ENCODE peak calls at places on chromosome 3, in four cellular contexts. One of them, this sample, is unnamed.

GRCh38 chr3:133283958-133284807 is 115.7 kb upstream of the BFSP2 start:
- DNase-seq in IMR-90: peak
- DNase-seq in K562: no peak
- DNase-seq in sigmoid colon: no peak
- DNase-seq in this sample: no peak

GRCh38 chr3:181212271-181212670 is 222.7 kb upstream of the DNAJC19 start:
- DNase-seq in IMR-90: no peak
- DNase-seq in K562: no peak
- DNase-seq in sigmoid colon: no peak
- DNase-seq in this sample: no peak

GRCh38 chr3:65483475-65483874 is 555.2 kb downstream of the MAGI1 start:
- DNase-seq in IMR-90: no peak
- DNase-seq in K562: no peak
- DNase-seq in sigmoid colon: peak
- DNase-seq in this sample: no peak

GRCh38 chr3:58492385-58492970 is 582 bp downstream of the KCTD6 start:
- DNase-seq in IMR-90: no peak
- DNase-seq in K562: no peak
- DNase-seq in sigmoid colon: no peak
- DNase-seq in this sample: no peak

GRCh38 chr3:66492672-66493071 is 8.2 kb downstream of the LRIG1 start:
- DNase-seq in IMR-90: no peak
- DNase-seq in K562: no peak
- DNase-seq in sigmoid colon: no peak
- DNase-seq in this sample: no peak

GRCh38 chr3:188197388-188197847 is 43.5 kb downstream of the LPP start:
- DNase-seq in IMR-90: no peak
- DNase-seq in K562: no peak
- DNase-seq in sigmoid colon: no peak
- DNase-seq in this sample: no peak

GRCh38 chr3:189822726-189823125 is 191.5 kb downstream of the TP63 start:
- DNase-seq in IMR-90: no peak
- DNase-seq in K562: no peak
- DNase-seq in sigmoid colon: no peak
- DNase-seq in this sample: no peak

GRCh38 chr3:58524326-58524888 is 12.6 kb downstream of the ACOX2 start:
- DNase-seq in IMR-90: no peak
- DNase-seq in K562: no peak
- DNase-seq in sigmoid colon: no peak
- DNase-seq in this sample: no peak

GRCh38 chr3:182172534-182172933 is 460.8 kb downstream of the SOX2 start:
- DNase-seq in IMR-90: no peak
- DNase-seq in K562: no peak
- DNase-seq in sigmoid colon: no peak
- DNase-seq in this sample: no peak

GRCh38 chr3:147915057-147915456 is 505.9 kb downstream of the ZIC1 start:
- DNase-seq in IMR-90: peak
- DNase-seq in K562: no peak
- DNase-seq in sigmoid colon: no peak
- DNase-seq in this sample: no peak

GRCh38 chr3:139111392-139112229 is 66.9 kb upstream of the PRR23C start:
- DNase-seq in IMR-90: peak
- DNase-seq in K562: peak
- DNase-seq in sigmoid colon: no peak
- DNase-seq in this sample: no peak

GRCh38 chr3:10546181-10546624 is 40.8 kb upstream of the ATP2B2 start:
- DNase-seq in IMR-90: no peak
- DNase-seq in K562: no peak
- DNase-seq in sigmoid colon: no peak
- DNase-seq in this sample: no peak

GRCh38 chr3:40574661-40575060 is 49.9 kb downstream of the ZNF621 start:
- DNase-seq in IMR-90: no peak
- DNase-seq in K562: peak
- DNase-seq in sigmoid colon: no peak
- DNase-seq in this sample: no peak

GRCh38 chr3:49639551-49639950 is 34.6 kb upstream of the APEH start:
- DNase-seq in IMR-90: no peak
- DNase-seq in K562: no peak
- DNase-seq in sigmoid colon: no peak
- DNase-seq in this sample: no peak

GRCh38 chr3:48548731-48549705 is 7.6 kb downstream of the PFKFB4 start:
- DNase-seq in IMR-90: peak
- DNase-seq in K562: peak
- DNase-seq in sigmoid colon: peak
- DNase-seq in this sample: no peak

GRCh38 chr3:160569874-160570273 is 4.5 kb upstream of the KPNA4 start:
- DNase-seq in IMR-90: no peak
- DNase-seq in K562: no peak
- DNase-seq in sigmoid colon: no peak
- DNase-seq in this sample: no peak

GRCh38 chr3:182713743-182714517 is 79.4 kb upstream of the ATP11B start:
- DNase-seq in IMR-90: peak
- DNase-seq in K562: no peak
- DNase-seq in sigmoid colon: no peak
- DNase-seq in this sample: no peak

GRCh38 chr3:84666468-84666867 is 292.3 kb upstream of the CADM2 start:
- DNase-seq in IMR-90: no peak
- DNase-seq in K562: no peak
- DNase-seq in sigmoid colon: no peak
- DNase-seq in this sample: no peak

GRCh38 chr3:23696842-23697241 is 108.9 kb upstream of the UBE2E1 start:
- DNase-seq in IMR-90: peak
- DNase-seq in K562: no peak
- DNase-seq in sigmoid colon: no peak
- DNase-seq in this sample: no peak

GRCh38 chr3:129892857-129893615 is 475 bp downstream of the TMCC1 start:
- DNase-seq in IMR-90: no peak
- DNase-seq in K562: peak
- DNase-seq in sigmoid colon: peak
- DNase-seq in this sample: no peak

GRCh38 chr3:186461141-186461540 is 83.0 kb downstream of the CRYGS start:
- DNase-seq in IMR-90: peak
- DNase-seq in K562: peak
- DNase-seq in sigmoid colon: no peak
- DNase-seq in this sample: no peak

DNA sequence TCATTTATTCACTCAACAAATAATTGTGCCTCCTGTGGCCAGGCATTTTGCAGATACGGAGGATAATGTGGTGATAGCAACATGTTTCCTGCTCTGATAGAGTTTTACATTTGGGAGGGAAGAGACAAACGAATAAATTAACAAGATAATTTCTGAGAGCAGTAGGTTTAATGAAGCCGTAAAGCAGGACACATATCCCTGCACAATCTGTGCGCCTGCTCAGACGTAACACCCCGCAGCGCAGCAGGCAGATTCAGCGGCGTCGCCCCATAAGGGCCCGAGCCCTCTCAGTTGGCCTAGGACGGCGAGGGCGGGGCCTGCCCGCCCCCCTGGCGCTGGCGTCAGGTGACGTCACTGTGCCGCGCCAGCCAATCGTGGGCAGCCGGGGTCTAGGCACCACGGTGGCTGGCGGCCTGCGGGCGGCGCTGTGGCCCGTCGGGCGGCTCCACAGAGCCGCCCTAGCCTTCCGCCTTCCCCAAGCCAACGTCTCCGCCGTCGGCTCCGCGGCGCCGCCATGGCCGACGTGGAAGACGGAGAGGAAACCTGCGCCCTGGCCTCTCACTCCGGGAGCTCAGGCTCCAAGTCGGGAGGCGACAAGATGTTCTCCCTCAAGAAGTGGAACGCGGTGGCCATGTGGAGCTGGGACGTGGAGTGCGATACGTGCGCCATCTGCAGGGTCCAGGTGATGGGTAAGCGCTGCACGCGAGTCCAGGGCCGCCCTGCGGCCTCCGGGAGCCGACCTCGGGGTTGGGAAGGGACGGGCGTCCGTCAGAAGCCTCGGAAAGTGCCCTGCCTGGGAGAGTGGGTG is at the start of gene RNF7:
- DNase-seq in IMR-90: peak
- DNase-seq in K562: peak
- DNase-seq in sigmoid colon: peak
- DNase-seq in this sample: peak
- TF ChIP-seq POLR2A in IMR-90: peak
- TF ChIP-seq POLR2A in K562: peak
- TF ChIP-seq POLR2A in sigmoid colon: peak
- TF ChIP-seq POLR2A in this sample: peak

GRCh38 chr3:179463299-179463698 is 12.0 kb upstream of the GNB4 start:
- DNase-seq in IMR-90: no peak
- DNase-seq in K562: no peak
- DNase-seq in sigmoid colon: no peak
- DNase-seq in this sample: no peak
- TF ChIP-seq POLR2A in IMR-90: no peak
- TF ChIP-seq POLR2A in K562: no peak
- TF ChIP-seq POLR2A in sigmoid colon: no peak
- TF ChIP-seq POLR2A in this sample: no peak

GRCh38 chr3:72373139-72373538 is 475.1 kb downstream of the SHQ1 start:
- DNase-seq in IMR-90: no peak
- DNase-seq in K562: no peak
- DNase-seq in sigmoid colon: no peak
- DNase-seq in this sample: no peak

GRCh38 chr3:72376917-72377710 is 471.1 kb downstream of the SHQ1 start:
- DNase-seq in IMR-90: no peak
- DNase-seq in K562: no peak
- DNase-seq in sigmoid colon: no peak
- DNase-seq in this sample: no peak

GRCh38 chr3:72372161-72372560 is 476.1 kb downstream of the SHQ1 start:
- DNase-seq in IMR-90: no peak
- DNase-seq in K562: no peak
- DNase-seq in sigmoid colon: no peak
- DNase-seq in this sample: no peak

GRCh38 chr3:72378287-72378686 is 470.0 kb downstream of the SHQ1 start:
- DNase-seq in IMR-90: no peak
- DNase-seq in K562: no peak
- DNase-seq in sigmoid colon: no peak
- DNase-seq in this sample: no peak

DNA sequence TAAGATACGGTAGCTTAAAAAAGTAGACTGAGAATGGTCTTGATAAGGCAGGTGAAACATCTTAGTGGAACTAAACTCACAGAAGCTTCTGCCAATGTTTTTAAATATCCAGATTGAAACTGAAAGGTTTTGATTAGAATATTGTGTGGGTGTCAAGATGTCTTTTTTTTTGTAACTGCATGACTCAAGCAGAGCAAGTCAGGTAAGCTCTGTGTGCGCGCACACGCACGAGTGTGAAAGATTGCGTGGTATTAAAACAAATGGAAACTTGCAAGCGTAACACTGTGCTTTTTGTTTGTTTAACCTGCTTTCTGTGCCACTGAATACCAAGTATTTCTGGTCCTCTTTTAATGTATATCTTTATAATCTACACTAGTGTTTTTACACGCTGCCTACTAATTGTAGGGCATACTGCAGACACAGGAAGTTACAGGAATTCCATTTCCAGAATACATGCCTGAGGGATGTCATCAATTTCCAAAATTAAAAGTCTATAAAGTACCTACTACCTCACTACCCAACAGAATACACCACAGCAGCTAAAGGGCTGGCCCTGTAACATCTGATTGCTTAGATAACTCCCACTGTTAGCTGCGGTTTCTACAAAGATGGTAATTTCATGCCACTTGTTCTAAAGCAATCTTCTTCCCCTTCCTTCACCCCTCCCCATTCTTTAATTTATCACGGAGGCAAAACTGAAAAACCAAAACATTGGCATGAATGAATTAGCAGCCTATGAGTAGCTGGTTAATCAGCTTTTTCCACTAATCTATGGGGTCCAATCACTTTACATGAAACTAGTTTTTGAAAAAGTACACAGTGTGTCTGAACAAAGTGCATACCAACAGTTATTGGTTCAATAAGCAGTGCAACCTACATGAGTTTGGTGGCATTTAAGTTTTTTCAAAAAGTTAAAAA is 472.7 kb downstream of the SHQ1 start:
- DNase-seq in IMR-90: no peak
- DNase-seq in K562: no peak
- DNase-seq in sigmoid colon: no peak
- DNase-seq in this sample: no peak
- TF ChIP-seq POLR2A in IMR-90: no peak
- TF ChIP-seq POLR2A in K562: peak
- TF ChIP-seq POLR2A in sigmoid colon: no peak
- TF ChIP-seq POLR2A in this sample: no peak

GRCh38 chr3:195135921-195136320 is 135.0 kb downstream of the XXYLT1 start:
- DNase-seq in IMR-90: no peak
- DNase-seq in K562: no peak
- DNase-seq in sigmoid colon: no peak
- DNase-seq in this sample: no peak

GRCh38 chr3:195129644-195130492 is 141.1 kb downstream of the XXYLT1 start:
- DNase-seq in IMR-90: peak
- DNase-seq in K562: no peak
- DNase-seq in sigmoid colon: no peak
- DNase-seq in this sample: no peak

GRCh38 chr3:195129072-195129643 is 141.8 kb downstream of the XXYLT1 start:
- DNase-seq in IMR-90: no peak
- DNase-seq in K562: no peak
- DNase-seq in sigmoid colon: no peak
- DNase-seq in this sample: no peak

GRCh38 chr3:195131149-195131548 is 139.8 kb downstream of the XXYLT1 start:
- DNase-seq in IMR-90: no peak
- DNase-seq in K562: no peak
- DNase-seq in sigmoid colon: no peak
- DNase-seq in this sample: no peak

DNA sequence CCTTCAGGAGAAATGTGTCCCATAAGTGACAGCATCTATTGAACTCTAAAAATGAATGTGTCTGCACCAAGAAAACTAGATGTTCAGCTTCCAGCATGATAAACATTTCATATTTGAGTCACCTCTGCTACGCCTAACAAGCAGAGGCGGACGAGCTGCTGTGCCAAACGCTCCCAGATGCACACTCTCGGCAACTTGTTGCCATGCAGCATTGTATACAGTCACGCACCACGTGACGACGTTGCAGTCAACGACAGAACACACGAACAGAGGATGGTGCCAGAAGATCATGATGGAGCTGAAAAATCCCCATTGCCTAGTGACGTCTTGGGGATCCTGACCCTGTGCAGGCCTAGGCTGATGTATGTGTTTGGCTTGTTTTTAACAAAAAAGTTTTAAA is 137.5 kb downstream of the XXYLT1 start:
- DNase-seq in IMR-90: peak
- DNase-seq in K562: no peak
- DNase-seq in sigmoid colon: peak
- DNase-seq in this sample: no peak
- TF ChIP-seq POLR2A in IMR-90: no peak
- TF ChIP-seq POLR2A in K562: no peak
- TF ChIP-seq POLR2A in sigmoid colon: no peak
- TF ChIP-seq POLR2A in this sample: no peak

GRCh38 chr3:38164136-38164965 is 986 bp upstream of the OXSR1 start:
- DNase-seq in IMR-90: no peak
- DNase-seq in K562: no peak
- DNase-seq in sigmoid colon: no peak
- DNase-seq in this sample: no peak
- TF ChIP-seq POLR2A in IMR-90: no peak
- TF ChIP-seq POLR2A in K562: peak
- TF ChIP-seq POLR2A in sigmoid colon: peak
- TF ChIP-seq POLR2A in this sample: no peak

This sample was measured in esophagus squamous epithelium.